ENCODE peak calls at places on chromosome 6, in ten cellular contexts. A, D, K, E, F, Y, N, U, P and Q are unnamed samples.

GRCh38 chr6:145816392-145816791 is 1.8 kb upstream of the FBXO30 start:
- DNase-seq in K (no peak), N (no peak), Y (no peak), D (no peak), P (no peak), E (no peak), F (no peak), A (no peak), U (no peak), Q (no peak)

GRCh38 chr6:40498148-40498547 is 89.0 kb downstream of the LRFN2 start:
- DNase-seq in Y (no peak), A (no peak), U (no peak), E (no peak), D (no peak), K (no peak), P (no peak), F (no peak), N (no peak), Q (no peak)

GRCh38 chr6:25130518-25130917 is 148.7 kb upstream of the CARMIL1 start:
- DNase-seq in E (no peak), U (no peak), P (no peak), K (no peak), A (no peak), D (no peak), Y (no peak), F (no peak), N (no peak), Q (no peak)

GRCh38 chr6:144989319-144990099 is 704.4 kb downstream of the UTRN start:
- DNase-seq in P (no peak), D (no peak), E (no peak), N (no peak), A (no peak), F (no peak), U (no peak), Y (no peak), K (no peak), Q (no peak)

GRCh38 chr6:111552241-111552744 is 53.4 kb downstream of the TRAF3IP2 start:
- DNase-seq in U (peak; percentile 61), E (no peak), D (peak; percentile 80), N (peak; percentile 89), Y (no peak), K (no peak), P (peak; percentile 98), A (peak; percentile 96), F (no peak), Q (no peak)

GRCh38 chr6:9825526-9825925 is 589.3 kb downstream of the TFAP2A start:
- DNase-seq in K (no peak), N (no peak), D (no peak), P (peak; percentile 23), U (no peak), A (no peak), E (no peak), Y (no peak), F (no peak), Q (no peak)

GRCh38 chr6:127146935-127147334 is 28.5 kb downstream of the RSPO3 start:
- DNase-seq in F (no peak), E (no peak), K (no peak), U (no peak), D (peak; percentile 54), N (no peak), Y (no peak), A (peak; percentile 52), P (peak; percentile 99), Q (no peak)

GRCh38 chr6:163438940-163439335 is 24.4 kb downstream of the QKI start:
- DNase-seq in E (peak; percentile 49), D (no peak), K (no peak), F (peak; percentile 76), P (peak; percentile 44), N (no peak), A (no peak), Y (peak; percentile 70), U (peak; percentile 50), Q (peak; percentile 30)

GRCh38 chr6:158170656-158171081 is 2.5 kb downstream of the GTF2H5 start:
- DNase-seq in D (peak; percentile 85), E (no peak), U (no peak), P (peak; percentile 97), Y (no peak), K (no peak), A (peak; percentile 71), N (no peak), F (no peak), Q (no peak)

GRCh38 chr6:134026597-134026996 is 25.8 kb downstream of the SLC2A12 start:
- DNase-seq in U (no peak), F (no peak), A (no peak), D (peak; percentile 54), P (peak; percentile 74), K (no peak), N (no peak), Y (no peak), E (no peak), Q (no peak)

GRCh38 chr6:63245908-63246307 is 34.6 kb downstream of the FKBP1C start:
- DNase-seq in Y (no peak), U (no peak), P (no peak), E (no peak), A (no peak), D (no peak), N (no peak), K (no peak), F (no peak), Q (no peak)

DNA sequence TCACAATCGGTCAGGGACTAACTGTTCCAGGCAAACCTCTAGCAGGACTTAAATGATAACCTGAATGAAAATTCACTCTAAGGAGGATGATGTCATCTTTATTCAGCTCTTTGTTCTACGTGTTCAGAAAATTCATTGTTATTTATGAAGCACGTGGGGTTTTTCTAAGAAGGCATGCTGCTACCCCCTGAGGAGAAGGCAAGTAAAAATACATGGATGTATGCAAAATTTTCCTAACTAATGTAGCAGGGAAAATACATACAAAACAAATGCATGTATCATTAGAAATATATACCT is 42.7 kb upstream of the ATXN1 start:
- DNase-seq in K (no peak), F (no peak), E (no peak), D (no peak), A (no peak), N (no peak), Y (no peak), U (no peak), P (no peak), Q (no peak)
- H3K4me3 ChIP-seq in K (no peak overlapping the region), F (no peak overlapping the region), E (no peak overlapping the region), D (no peak overlapping the region), A (no peak overlapping the region), N (peak overlapping the region; percentile 44), Y (peak overlapping the region; percentile 45), U (peak overlapping the region; percentile 55), P (no peak overlapping the region), Q (no peak overlapping the region)

DNA sequence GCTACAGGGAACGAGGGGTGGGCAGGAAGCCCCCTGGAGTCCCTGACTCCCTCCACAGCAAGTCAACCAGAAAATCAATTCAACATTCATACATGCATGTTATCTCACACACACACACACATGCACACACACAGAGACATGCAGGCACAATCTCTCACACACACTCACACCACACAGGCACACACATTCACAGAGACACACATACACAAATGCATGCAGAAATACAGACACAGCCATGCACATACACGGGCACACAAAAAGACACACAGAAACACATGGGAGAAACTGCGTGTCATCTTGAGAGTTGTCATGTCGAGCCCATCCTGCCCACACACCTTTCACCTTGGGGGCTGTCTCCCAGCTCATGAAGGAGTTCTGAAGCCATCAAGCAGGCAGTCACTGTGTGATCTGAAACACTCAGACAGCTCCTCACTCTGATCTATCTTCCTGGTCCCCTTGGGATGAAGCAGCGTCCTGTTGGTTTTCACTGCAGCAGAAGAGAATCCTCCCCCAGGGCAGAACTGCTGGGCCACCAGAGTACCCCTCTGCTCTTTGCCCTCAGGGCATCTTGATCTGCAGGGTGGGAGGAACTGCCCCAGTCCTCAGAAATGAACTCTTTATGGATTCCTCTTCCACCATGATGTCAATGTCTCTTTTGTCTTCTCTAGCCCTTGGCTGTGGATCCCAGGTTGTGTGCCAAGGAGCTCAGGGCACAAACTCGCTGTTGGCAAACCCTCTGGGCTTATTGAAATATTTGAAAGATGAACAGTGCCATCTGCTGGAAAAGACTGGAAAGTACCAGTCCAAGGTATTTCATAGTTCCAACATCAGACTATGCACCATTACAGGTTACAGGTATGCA is 8.8 kb downstream of the RAET1L start:
- DNase-seq in A (no peak), N (peak; percentile 63), E (no peak), Y (no peak), U (no peak), K (peak; percentile 42), D (peak; percentile 56), F (peak; percentile 71), P (peak; percentile 35), Q (peak; percentile 68)
- TF ChIP-seq CTCF in A (peak; percentile 45), N (peak; percentile 57), E (peak; percentile 76), Y (peak; percentile 75), U (peak; percentile 80), K (peak; percentile 39), D (peak; percentile 47), F (peak; percentile 80), P (peak; percentile 39), Q (peak; percentile 48)

GRCh38 chr6:31548423-31548873 is 1.0 kb downstream of the NFKBIL1 start:
- DNase-seq in K (no peak), Y (no peak), D (no peak), F (no peak), N (no peak), A (no peak), U (no peak), P (no peak), E (no peak), Q (no peak)
- H3K4me3 ChIP-seq in K (peak overlapping the region; percentile 53), Y (peak overlapping the region; percentile 63), D (peak overlapping the region; percentile 49), F (peak overlapping the region; percentile 42), N (peak overlapping the region; percentile 54), A (peak overlapping the region; percentile 50), U (peak overlapping the region; percentile 70), P (peak overlapping the region; percentile 63), E (peak overlapping the region; percentile 57), Q (peak overlapping the region; percentile 54)

GRCh38 chr6:73800997-73801396 is 105.0 kb downstream of the CD109 start:
- DNase-seq in D (no peak), F (no peak), A (no peak), P (no peak), K (no peak), Y (no peak), N (no peak), E (no peak), U (no peak), Q (no peak)

GRCh38 chr6:73801652-73802268 is 105.8 kb downstream of the CD109 start:
- DNase-seq in K (no peak), D (no peak), E (no peak), A (no peak), F (no peak), P (no peak), U (no peak), N (no peak), Y (no peak), Q (no peak)

GRCh38 chr6:73797861-73798260 is 101.9 kb downstream of the CD109 start:
- DNase-seq in A (no peak), N (no peak), F (no peak), P (no peak), Y (no peak), E (no peak), K (no peak), U (no peak), D (no peak), Q (no peak)

GRCh38 chr6:73796881-73797280 is 100.9 kb downstream of the CD109 start:
- DNase-seq in P (no peak), D (no peak), A (no peak), F (no peak), K (no peak), Y (no peak), N (no peak), U (no peak), E (no peak), Q (no peak)

DNA sequence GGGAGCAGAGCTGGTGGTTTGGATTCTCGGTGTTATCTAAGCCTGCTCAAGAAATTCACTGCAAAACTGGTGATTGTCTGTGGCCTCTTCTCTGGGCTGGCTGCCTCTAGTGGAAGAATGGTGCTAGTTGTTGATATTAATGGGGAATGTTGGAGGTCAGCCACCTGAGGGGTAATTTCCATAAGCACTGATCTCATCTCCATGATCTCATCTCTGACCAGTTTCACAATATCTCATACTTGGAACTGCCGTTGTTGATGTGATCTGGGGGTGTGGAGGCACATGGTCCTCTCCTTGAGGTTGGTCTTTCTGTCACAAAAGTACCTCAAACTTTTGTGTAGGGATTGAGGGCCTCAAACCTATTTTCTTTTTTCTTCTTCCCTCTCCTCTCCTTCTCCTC is 102.6 kb downstream of the CD109 start:
- DNase-seq in N (peak; percentile 68), K (peak; percentile 42), U (no peak), E (no peak), P (peak; percentile 95), D (peak; percentile 85), A (peak; percentile 85), Y (no peak), F (no peak), Q (peak; percentile 46)
- TF ChIP-seq CTCF in N (no peak), K (peak; percentile 27), U (peak; percentile 36), E (no peak), P (peak; percentile 63), D (peak; percentile 56), A (peak; percentile 71), Y (no peak), F (no peak), Q (no peak)